ENCODE peak calls at places on chromosomes 3 and 15, in four cellular contexts. X, Y, A and J are unnamed samples.

GRCh38 chr3:94539937-94540336 is 477.1 kb downstream of the NSUN3 start:
- DNase-seq in X (no peak), Y (no peak), A (no peak), J (no peak)

GRCh38 chr3:139617656-139618268 is 60.0 kb downstream of the NMNAT3 start:
- DNase-seq in X (no peak), Y (no peak), A (no peak), J (no peak)

GRCh38 chr3:98657429-98657828 is 64.0 kb upstream of the CPOX start:
- DNase-seq in X (peak; percentile 16), Y (no peak), A (no peak), J (no peak)

GRCh38 chr3:144045766-144046165 is 74.1 kb downstream of the DIPK2A start:
- DNase-seq in X (no peak), Y (no peak), A (no peak), J (no peak)

GRCh38 chr15:65374831-65375401 is 2.9 kb downstream of the IGDCC3 start:
- DNase-seq in X (no peak), Y (no peak), A (no peak), J (no peak)

GRCh38 chr15:38843736-38844590 is 279.3 kb upstream of the RASGRP1 start:
- DNase-seq in X (no peak), Y (peak; percentile 95), A (no peak), J (no peak)

GRCh38 chr15:51814616-51815015 is 14.8 kb upstream of the TMOD3 start:
- DNase-seq in X (no peak), Y (no peak), A (no peak), J (no peak)

GRCh38 chr3:71397046-71397445 is 186.5 kb downstream of the FOXP1 start:
- DNase-seq in X (peak; percentile 27), Y (peak; percentile 54), A (no peak), J (no peak)

GRCh38 chr3:115428825-115429224 is 194.5 kb upstream of the GAP43 start:
- DNase-seq in X (no peak), Y (no peak), A (no peak), J (no peak)

GRCh38 chr3:133934996-133935842 is 39.5 kb upstream of the RAB6B start:
- DNase-seq in X (no peak), Y (no peak), A (no peak), J (no peak)

GRCh38 chr3:139329364-139329850 is 14.4 kb upstream of the MRPS22 start:
- DNase-seq in X (peak; percentile 85), Y (peak; percentile 74), A (peak; percentile 84), J (peak; percentile 79)

GRCh38 chr3:55330355-55330754 is 156.8 kb downstream of the WNT5A start:
- DNase-seq in X (peak; percentile 46), Y (no peak), A (no peak), J (no peak)

GRCh38 chr3:40417845-40418543 is 31.0 kb downstream of the ENTPD3 start:
- DNase-seq in X (no peak), Y (no peak), A (no peak), J (no peak)

GRCh38 chr15:34951993-34952392 is 17.5 kb downstream of the AQR start:
- DNase-seq in X (no peak), Y (peak; percentile 83), A (no peak), J (no peak)

GRCh38 chr3:168865022-168865551 is 769.4 kb upstream of the GOLIM4 start:
- DNase-seq in X (peak; percentile 13), Y (peak; percentile 71), A (no peak), J (no peak)

GRCh38 chr15:57296473-57297162 is 79.7 kb upstream of the CGNL1 start:
- DNase-seq in X (no peak), Y (no peak), A (no peak), J (no peak)

GRCh38 chr3:52770581-52771333 is at the start of gene NEK4:
- DNase-seq in X (peak; percentile 89), Y (peak; percentile 92), A (peak; percentile 88), J (peak; percentile 79)

GRCh38 chr3:14925729-14926591 is 21.4 kb upstream of the NR2C2 start:
- DNase-seq in X (peak; percentile 70), Y (peak; percentile 60), A (peak; percentile 46), J (peak; percentile 41)

GRCh38 chr15:76866716-76867321 is 38.3 kb downstream of the SCAPER start:
- DNase-seq in X (peak; percentile 20), Y (peak; percentile 64), A (peak; percentile 12), J (peak; percentile 15)

GRCh38 chr3:10758304-10759037 is 57.6 kb upstream of the SLC6A11 start:
- DNase-seq in X (peak; percentile 74), Y (peak; percentile 65), A (peak; percentile 53), J (peak; percentile 33)

GRCh38 chr15:94692697-94693096 is 461.3 kb downstream of the MCTP2 start:
- DNase-seq in X (no peak), Y (no peak), A (no peak), J (no peak)

GRCh38 chr3:172595648-172596393 is 72.6 kb upstream of the TNFSF10 start:
- DNase-seq in X (no peak), Y (peak; percentile 78), A (peak; percentile 67), J (peak; percentile 68)

GRCh38 chr3:37819591-37819990 is 42.1 kb upstream of the CTDSPL start:
- DNase-seq in X (no peak), Y (no peak), A (no peak), J (no peak)

GRCh38 chr15:70512772-70513362 is 250.5 kb downstream of the UACA start:
- DNase-seq in X (peak; percentile 74), Y (peak; percentile 34), A (peak; percentile 62), J (peak; percentile 59)

GRCh38 chr3:24837601-24838000 is 343.0 kb upstream of the THRB start:
- DNase-seq in X (no peak), Y (peak; percentile 11), A (no peak), J (no peak)

GRCh38 chr3:175456496-175456895 is 597.4 kb downstream of the NAALADL2 start:
- DNase-seq in X (no peak), Y (no peak), A (no peak), J (no peak)

GRCh38 chr3:185729335-185729715 is 95.5 kb downstream of the IGF2BP2 start:
- DNase-seq in X (no peak), Y (peak; percentile 91), A (no peak), J (no peak)

GRCh38 chr15:62619526-62619925 is 423.0 kb upstream of the TPM1 start:
- DNase-seq in X (no peak), Y (no peak), A (no peak), J (no peak)

GRCh38 chr3:79765854-79766253 is 1.9 kb downstream of the ROBO1 start:
- DNase-seq in X (no peak), Y (no peak), A (no peak), J (no peak)

GRCh38 chr15:56369234-56369633 is 4.0 kb downstream of the TEX9 start:
- DNase-seq in X (no peak), Y (no peak), A (no peak), J (no peak)

GRCh38 chr3:114794894-114795630 is 352.0 kb downstream of the ZBTB20 start:
- DNase-seq in X (no peak), Y (no peak), A (no peak), J (no peak)

GRCh38 chr3:194046995-194047681 is 88.8 kb upstream of the HES1 start:
- DNase-seq in X (no peak), Y (peak; percentile 48), A (peak; percentile 23), J (no peak)

GRCh38 chr3:73813291-73813977 is 188.7 kb upstream of the PDZRN3 start:
- DNase-seq in X (no peak), Y (peak; percentile 7), A (no peak), J (no peak)

GRCh38 chr3:69472093-69472492 is 86.2 kb upstream of the FRMD4B start:
- DNase-seq in X (no peak), Y (no peak), A (no peak), J (no peak)

GRCh38 chr3:40341671-40342070 is 32.2 kb downstream of the EIF1B start:
- DNase-seq in X (no peak), Y (no peak), A (no peak), J (no peak)

DNA sequence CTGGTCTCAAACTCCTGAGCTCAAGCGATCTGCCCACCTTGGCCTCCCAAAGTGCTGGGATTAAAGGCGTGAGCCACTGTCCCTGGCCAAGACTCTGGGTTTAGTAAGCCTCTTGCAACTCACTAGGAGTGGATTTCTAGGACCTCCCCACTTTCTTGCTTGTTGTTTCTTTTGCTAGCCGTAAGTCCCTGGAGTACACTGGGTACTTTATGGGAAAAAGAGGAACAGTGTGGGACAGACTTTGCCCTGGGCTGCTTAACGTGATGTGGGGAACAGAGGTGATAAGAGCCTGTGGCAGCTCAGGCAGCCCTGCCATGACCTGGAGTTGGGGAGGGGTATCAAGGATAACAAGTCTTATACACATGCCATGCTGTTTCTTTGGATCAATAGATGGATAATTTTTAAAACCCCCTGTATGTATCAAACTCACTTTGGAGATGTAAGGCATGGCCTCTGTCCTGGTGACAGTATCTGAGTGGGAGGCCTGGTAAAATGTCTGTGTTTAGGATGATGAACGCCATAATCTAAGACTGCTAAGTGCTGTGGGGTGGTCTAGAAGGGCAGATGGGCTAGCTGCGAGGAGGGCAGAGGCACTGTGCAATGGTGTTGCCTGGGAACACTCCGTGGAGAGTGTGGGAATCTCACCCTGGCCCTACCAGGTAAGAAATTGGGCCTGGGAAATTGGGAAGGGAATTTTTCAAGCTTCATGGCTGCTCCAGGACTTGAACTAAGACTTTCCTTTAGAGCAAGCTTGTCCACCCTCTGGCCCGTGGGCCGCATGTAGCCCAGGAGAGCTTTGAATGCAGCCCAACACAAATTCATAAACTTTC is 54.8 kb downstream of the SMAD3 start:
- DNase-seq in X (no peak), Y (peak; percentile 48), A (no peak), J (no peak)
- H3K4me3 ChIP-seq in X (no peak overlapping the region), Y (no peak overlapping the region), A (no peak overlapping the region), J (peak overlapping the region; percentile 45)

DNA sequence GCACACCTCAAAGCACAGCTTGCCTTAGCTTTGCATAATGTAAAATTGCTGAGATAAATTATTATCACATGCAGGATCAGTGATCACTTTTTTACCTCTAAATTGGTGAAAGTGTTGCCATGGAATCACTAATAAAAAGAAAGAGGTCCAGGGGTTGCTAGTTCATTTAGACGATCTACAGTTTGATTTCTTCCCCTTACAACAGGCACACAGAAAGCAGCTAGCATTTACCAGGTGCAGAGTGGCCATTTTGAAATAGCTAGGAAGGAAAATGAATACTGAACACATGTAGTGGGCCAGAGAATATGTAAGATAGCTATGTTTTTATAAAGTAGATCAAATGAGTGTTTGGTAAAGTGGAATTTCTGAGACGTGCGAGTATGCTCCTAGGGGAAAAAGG is 98.7 kb upstream of the CHL1 start:
- DNase-seq in X (no peak), Y (no peak), A (no peak), J (no peak)
- H3K9me3 ChIP-seq in X (no peaks in the 10 kb centered on the region), Y (peaks cover 9% of the 10 kb centered on the region), A (no peaks in the 10 kb centered on the region), J (no peaks in the 10 kb centered on the region)

DNA sequence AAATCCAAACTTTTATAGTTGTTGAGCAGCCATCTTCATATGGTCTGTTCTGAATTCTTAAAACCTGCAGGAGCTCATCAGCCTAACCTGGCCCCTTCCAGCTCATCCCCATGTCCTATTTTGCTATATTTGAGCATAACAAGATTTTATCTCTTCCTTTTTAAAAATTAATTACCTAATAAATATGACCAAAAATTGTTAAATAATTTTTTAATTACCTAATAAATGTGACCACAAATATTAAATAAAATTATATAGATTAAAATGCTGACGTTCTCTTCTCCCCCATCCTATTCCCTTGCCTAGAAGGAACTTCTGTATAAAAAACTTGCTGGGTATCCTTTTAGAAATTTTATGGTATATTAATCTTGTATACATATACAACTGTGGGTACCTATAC is 43.7 kb downstream of the OXNAD1 start:
- DNase-seq in X (no peak), Y (no peak), A (no peak), J (no peak)
- H3K36me3 ChIP-seq in X (peaks cover 54% of the 10 kb centered on the region), Y (no peaks in the 10 kb centered on the region), A (peaks cover 52% of the 10 kb centered on the region), J (peaks cover 6% of the 10 kb centered on the region)

GRCh38 chr3:128727059-128727458 is 1.1 kb downstream of the RAB7A start:
- DNase-seq in X (no peak), Y (no peak), A (no peak), J (no peak)

GRCh38 chr3:128726691-128727031 is 678 bp downstream of the RAB7A start:
- DNase-seq in X (no peak), Y (peak; percentile 77), A (peak; percentile 39), J (peak; percentile 61)

GRCh38 chr3:128727485-128727884 is 1.5 kb downstream of the RAB7A start:
- DNase-seq in X (no peak), Y (no peak), A (no peak), J (no peak)

GRCh38 chr3:128725932-128726690 is at the start of gene RAB7A:
- DNase-seq in X (peak; percentile 98), Y (peak; percentile 99), A (peak; percentile 98), J (peak; percentile 96)

GRCh38 chr3:128725547-128725931 is 444 bp upstream of the RAB7A start:
- DNase-seq in X (no peak), Y (no peak), A (no peak), J (no peak)
- H3K4me3 ChIP-seq in X (peak overlapping the region; percentile 91), Y (no peak overlapping the region), A (no peak overlapping the region), J (no peak overlapping the region)